ENCODE peak calls at places on chromosomes 6 and 20, in eight cellular contexts. V, Z, T, F, U, M, A and B are unnamed samples.
A peak's percentile ranks its signal among the peaks of the same experiment; 100 is the strongest.

GRCh38 chr20:62322428-62323073 is 19.8 kb downstream of the ADRM1 start:
- DNase-seq in V (no peak), Z (no peak), T (no peak), F (no peak), U (no peak), M (no peak), A (no peak), B (no peak)

GRCh38 chr20:58021481-58021880 is 207.0 kb downstream of the ANKRD60 start:
- DNase-seq in V (no peak), Z (no peak), T (no peak), F (no peak), U (no peak), M (no peak), A (no peak), B (no peak)

GRCh38 chr20:63889241-63890200 is 5.4 kb upstream of the DNAJC5 start:
- DNase-seq in V (no peak), Z (no peak), T (no peak), F (no peak), U (no peak), M (no peak), A (no peak), B (no peak)

GRCh38 chr6:71309666-71310065 is 21.1 kb downstream of the OGFRL1 start:
- DNase-seq in V (no peak), Z (no peak), T (no peak), F (no peak), U (no peak), M (no peak), A (no peak), B (no peak)

GRCh38 chr6:166005846-166006592 is 161.6 kb downstream of the TBXT start:
- DNase-seq in V (no peak), Z (peak; percentile 54), T (peak; percentile 32), F (peak; percentile 69), U (peak; percentile 39), M (no peak), A (no peak), B (no peak)

GRCh38 chr6:153662982-153663381 is 376.1 kb upstream of the OPRM1 start:
- DNase-seq in V (no peak), Z (no peak), T (no peak), F (no peak), U (no peak), M (no peak), A (no peak), B (no peak)

GRCh38 chr20:64024141-64024990 is 11.6 kb upstream of the C20orf204 start:
- DNase-seq in V (no peak), Z (no peak), T (peak; percentile 55), F (no peak), U (no peak), M (no peak), A (no peak), B (no peak)

GRCh38 chr20:47204008-47204745 is 152.3 kb downstream of the ZMYND8 start:
- DNase-seq in V (no peak), Z (no peak), T (no peak), F (no peak), U (peak; percentile 14), M (no peak), A (no peak), B (no peak)

GRCh38 chr6:1581120-1581991 is 28.4 kb upstream of the FOXC1 start:
- DNase-seq in V (no peak), Z (no peak), T (no peak), F (no peak), U (no peak), M (no peak), A (no peak), B (no peak)

GRCh38 chr20:4071177-4071723 is 55.9 kb upstream of the RNF24 start:
- DNase-seq in V (no peak), Z (no peak), T (no peak), F (no peak), U (no peak), M (no peak), A (no peak), B (no peak)

GRCh38 chr20:45042978-45043377 is 57.9 kb downstream of the KCNS1 start:
- DNase-seq in V (no peak), Z (no peak), T (no peak), F (no peak), U (no peak), M (no peak), A (no peak), B (no peak)

GRCh38 chr20:22929661-22930060 is 105.5 kb upstream of the SSTR4 start:
- DNase-seq in V (no peak), Z (no peak), T (no peak), F (no peak), U (no peak), M (no peak), A (no peak), B (no peak)

GRCh38 chr20:6632187-6632586 is 135.3 kb upstream of the BMP2 start:
- DNase-seq in V (no peak), Z (no peak), T (no peak), F (peak; percentile 80), U (peak; percentile 41), M (no peak), A (peak; percentile 20), B (no peak)